ENCODE peak calls at places on chromosomes 16 and 17, in seven cellular contexts. K is IMR-90, F is H9, Y is H1, L is mesenchymal stem cell, G is mesendoderm, Z is trophoblast cell. B is an unnamed sample. For H3K4me1, the result is how much of the 10 kb centered on the place peaks cover.

GRCh38 chr16:48408688-48409087 is 23.5 kb upstream of the SIAH1 start:
- DNase-seq in K (peak), F (no peak), Y (no peak), L (peak), G (no peak), Z (no peak), B (no peak)

GRCh38 chr17:83064732-83065659 is 14.4 kb upstream of the METRNL start:
- DNase-seq in K (no peak), F (peak), Y (no peak), L (no peak), G (no peak), Z (peak), B (no peak)

GRCh38 chr17:6023452-6023851 is 46.7 kb upstream of the WSCD1 start:
- DNase-seq in K (no peak), F (no peak), Y (no peak), L (no peak), G (no peak), Z (no peak), B (no peak)

GRCh38 chr16:11480634-11481033 is 106.1 kb downstream of the LITAF start:
- DNase-seq in K (no peak), F (no peak), Y (no peak), L (no peak), G (no peak), Z (no peak), B (no peak)

GRCh38 chr17:8250101-8250500 is 1.0 kb downstream of the PFAS start:
- DNase-seq in K (no peak), F (no peak), Y (no peak), L (no peak), G (no peak), Z (no peak), B (no peak)

GRCh38 chr16:27600386-27600785 is 50.4 kb downstream of the KATNIP start:
- DNase-seq in K (no peak), F (peak), Y (no peak), L (no peak), G (peak), Z (no peak), B (peak)

GRCh38 chr16:1745181-1745899 is 26.0 kb downstream of the NME3 start:
- DNase-seq in K (peak), F (no peak), Y (no peak), L (peak), G (peak), Z (peak), B (no peak)

GRCh38 chr17:76197911-76198310 is 42.4 kb downstream of the RNF157 start:
- DNase-seq in K (no peak), F (no peak), Y (no peak), L (no peak), G (no peak), Z (no peak), B (no peak)

GRCh38 chr17:5772720-5773119 is 188.4 kb upstream of the NLRP1 start:
- DNase-seq in K (peak), F (no peak), Y (no peak), L (peak), G (peak), Z (peak), B (no peak)

GRCh38 chr17:57519199-57519598 is 225.9 kb downstream of the CCDC182 start:
- DNase-seq in K (peak), F (no peak), Y (peak), L (peak), G (peak), Z (peak), B (no peak)

GRCh38 chr16:5042574-5043171 is 8.9 kb upstream of the NAGPA start:
- DNase-seq in K (peak), F (no peak), Y (no peak), L (peak), G (peak), Z (no peak), B (no peak)

GRCh38 chr16:89051521-89052166 is 42.0 kb upstream of the ACSF3 start:
- DNase-seq in K (no peak), F (no peak), Y (no peak), L (no peak), G (no peak), Z (no peak), B (no peak)

GRCh38 chr16:64478258-64478906 is 643.5 kb downstream of the CDH11 start:
- DNase-seq in K (peak), F (no peak), Y (no peak), L (peak), G (no peak), Z (no peak), B (no peak)

GRCh38 chr17:31060814-31061550 is 33.8 kb upstream of the NF1 start:
- DNase-seq in K (no peak), F (no peak), Y (no peak), L (no peak), G (no peak), Z (no peak), B (no peak)

DNA sequence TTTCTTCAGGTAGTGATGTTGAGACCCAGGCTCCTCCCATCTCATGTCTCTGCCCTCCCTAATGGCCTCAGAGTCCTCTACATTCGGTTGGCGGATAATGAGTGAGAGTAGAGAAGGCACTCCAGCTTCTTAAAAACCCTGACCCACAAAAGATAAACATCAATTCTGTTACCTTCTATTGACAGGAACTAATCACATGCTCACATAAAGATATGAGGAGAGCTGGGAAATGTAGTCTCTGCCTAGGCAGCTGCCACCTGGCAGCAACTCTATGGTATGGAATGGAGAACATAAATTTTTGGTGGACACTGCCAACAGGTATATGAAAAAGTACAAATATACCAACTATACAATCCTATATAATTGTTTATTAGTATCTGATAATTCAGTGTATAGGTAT is 110.7 kb upstream of the HLF start:
- DNase-seq in K (no peak), F (no peak), Y (no peak), L (no peak), G (peak), Z (no peak), B (no peak)
- H3K23ac ChIP-seq in K (no peak), F (no peak), Y (no peak), L (no peak), G (no peak), Z (no peak), B (no peak)

DNA sequence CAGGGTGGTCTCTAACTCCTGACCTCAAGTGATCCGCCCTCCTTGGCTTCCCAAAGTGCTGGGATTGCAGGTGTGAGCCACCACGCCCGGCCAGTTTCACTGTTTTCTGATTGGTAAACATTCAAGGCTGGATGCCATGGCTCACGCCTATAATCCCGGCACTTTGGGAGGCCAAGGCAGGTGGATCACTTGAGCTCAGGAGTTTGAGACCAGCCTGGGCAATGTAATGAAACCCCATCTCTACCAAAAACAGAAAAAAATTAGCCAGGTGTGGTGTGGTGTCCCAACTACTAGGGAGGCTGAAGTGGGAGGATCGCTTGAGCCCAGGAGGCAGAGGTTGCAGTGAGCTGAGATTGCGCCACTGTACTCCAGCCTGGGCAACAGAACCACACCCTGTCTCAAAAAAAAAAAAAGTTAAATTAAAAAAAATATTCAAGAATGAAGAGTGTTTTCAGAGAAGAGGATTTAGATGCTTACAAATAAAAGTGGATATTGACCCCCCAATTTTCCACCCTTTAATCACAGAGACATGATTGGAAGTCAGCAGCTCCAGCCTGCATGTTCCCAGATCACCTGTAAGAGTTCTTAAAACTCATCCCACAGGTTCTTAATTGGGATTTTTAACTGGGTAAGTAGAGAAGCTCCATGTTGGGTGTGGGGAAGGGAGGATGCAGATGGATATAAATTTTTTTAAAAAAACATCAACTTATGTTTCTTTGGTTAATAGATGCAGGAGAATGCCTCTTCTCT is 23.8 kb downstream of the HLF start:
- DNase-seq in K (no peak), F (no peak), Y (no peak), L (no peak), G (no peak), Z (no peak), B (no peak)
- H3K4me1 ChIP-seq in K (under half), F (under half), Y (under half), L (under half), G (under half), Z (under half), B (under half)

GRCh38 chr16:78126662-78127061 is 27.2 kb downstream of the WWOX start:
- DNase-seq in K (no peak), F (no peak), Y (no peak), L (no peak), G (no peak), Z (no peak), B (no peak)

GRCh38 chr16:78129349-78129748 is 29.9 kb downstream of the WWOX start:
- DNase-seq in K (no peak), F (no peak), Y (no peak), L (no peak), G (no peak), Z (no peak), B (no peak)

GRCh38 chr16:78125112-78125844 is 25.8 kb downstream of the WWOX start:
- DNase-seq in K (no peak), F (no peak), Y (no peak), L (no peak), G (no peak), Z (peak), B (no peak)

GRCh38 chr16:78128920-78129319 is 29.5 kb downstream of the WWOX start:
- DNase-seq in K (no peak), F (no peak), Y (no peak), L (no peak), G (no peak), Z (no peak), B (no peak)

DNA sequence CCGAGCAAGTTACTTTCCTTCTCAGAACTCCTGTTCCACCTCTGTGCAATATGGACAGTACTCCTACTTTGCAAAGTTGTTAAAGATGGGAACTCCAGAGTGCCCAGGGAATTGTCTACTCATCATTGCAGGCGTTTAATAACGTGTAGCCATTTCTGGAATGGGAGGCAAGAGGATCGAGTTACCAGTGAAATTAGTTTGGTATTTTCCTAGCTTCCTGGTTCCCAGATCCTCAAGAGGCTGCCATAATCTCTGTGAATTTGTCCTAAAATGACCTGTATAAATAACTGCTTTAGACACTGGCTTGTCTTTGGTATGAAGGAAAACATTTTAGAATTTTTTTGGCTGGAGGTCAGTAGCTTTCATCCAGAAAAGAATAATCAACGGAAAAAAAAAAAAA is 27.7 kb downstream of the WWOX start:
- DNase-seq in K (peak), F (no peak), Y (no peak), L (peak), G (no peak), Z (no peak), B (no peak)
- H3K23ac ChIP-seq in K (no peak), F (no peak), Y (no peak), L (no peak), G (no peak), Z (no peak), B (no peak)

DNA sequence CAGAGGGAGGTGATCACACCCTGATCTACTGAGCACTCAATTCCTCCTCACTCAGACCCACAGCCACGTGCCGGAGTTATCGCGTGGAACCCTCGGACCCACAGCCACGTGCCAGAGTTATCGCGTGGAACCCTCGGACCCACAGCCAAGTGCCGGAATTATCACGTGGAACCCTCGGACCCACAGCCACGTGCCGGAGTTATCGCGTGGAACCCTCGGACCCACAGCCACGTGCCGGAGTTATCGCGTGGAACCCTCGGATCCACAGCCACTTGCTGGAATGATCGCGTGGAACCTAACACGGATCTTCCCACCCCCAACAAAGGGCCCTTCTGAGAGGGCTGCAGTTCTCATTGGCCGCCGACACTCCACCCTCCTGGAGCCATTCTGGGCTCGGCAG is 97.7 kb downstream of the PGS1 start:
- DNase-seq in K (no peak), F (no peak), Y (no peak), L (no peak), G (no peak), Z (no peak), B (no peak)
- H3K4me1 ChIP-seq in K (under half), F (under half), Y (under half), L (under half), G (under half), Z (under half), B (under half)

GRCh38 chr17:50675190-50675589 is 32.5 kb downstream of the ANKRD40 start:
- DNase-seq in K (no peak), F (no peak), Y (no peak), L (no peak), G (no peak), Z (no peak), B (no peak)
- H3K23ac ChIP-seq in K (no peak), F (no peak), Y (no peak), L (no peak), G (no peak), Z (no peak), B (no peak)

DNA sequence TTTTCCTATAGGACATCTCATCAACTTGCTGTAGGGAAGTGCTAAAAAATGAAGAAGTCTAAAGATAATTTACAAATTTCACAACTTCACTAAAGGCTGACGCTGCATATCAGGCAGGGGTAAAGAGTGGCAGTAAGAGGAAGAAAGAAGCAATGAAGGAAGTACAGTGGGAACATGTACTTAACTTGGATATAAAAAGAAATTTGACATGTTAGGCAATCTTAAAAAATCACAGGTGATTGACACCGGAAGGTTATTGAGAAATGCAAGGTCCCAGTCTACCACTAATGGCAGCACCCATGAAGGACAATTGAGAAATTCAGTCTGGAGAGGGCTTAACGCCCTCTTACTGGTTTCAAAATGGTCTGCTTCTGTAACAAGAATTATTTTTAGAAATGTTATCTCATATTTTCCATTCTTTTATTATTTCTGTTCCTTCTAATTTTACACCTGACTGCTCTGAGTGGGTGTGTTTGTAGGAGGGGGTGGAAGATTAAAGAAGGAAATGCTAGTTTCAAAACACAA is 358.1 kb downstream of the KCNJ2 start:
- DNase-seq in K (no peak), F (no peak), Y (no peak), L (no peak), G (no peak), Z (no peak), B (no peak)
- H3K4me1 ChIP-seq in K (under half), F (under half), Y (under half), L (under half), G (under half), Z (under half), B (under half)

GRCh38 chr16:80689487-80689886 is 114.9 kb downstream of the CDYL2 start:
- DNase-seq in K (no peak), F (no peak), Y (no peak), L (no peak), G (no peak), Z (no peak), B (no peak)
- H3K23ac ChIP-seq in K (no peak), F (no peak), Y (no peak), L (no peak), G (no peak), Z (no peak), B (no peak)